ENCODE peak calls at places on chromosomes 13 and 19, in ten cellular contexts. B, H, R, O, N, L, X, M, C and T are unnamed samples.

GRCh38 chr13:91450913-91451312 is 52.5 kb downstream of the GPC5 start:
- DNase-seq in B (no peak), H (no peak), R (no peak), O (no peak), N (no peak), L (no peak), X (no peak), M (no peak), C (no peak), T (no peak)

GRCh38 chr19:51181913-51182419 is 39.9 kb downstream of the SIGLEC7 start:
- DNase-seq in B (no peak), H (no peak), R (no peak), O (no peak), N (no peak), L (no peak), X (peak; percentile 5), M (no peak), C (no peak), T (peak; percentile 72)

GRCh38 chr13:78030351-78030750 is 111.7 kb upstream of the EDNRB start:
- DNase-seq in B (no peak), H (peak; percentile 92), R (no peak), O (no peak), N (no peak), L (no peak), X (no peak), M (no peak), C (no peak), T (no peak)

GRCh38 chr19:11195169-11195568 is 2.2 kb downstream of the KANK2 start:
- DNase-seq in B (no peak), H (no peak), R (no peak), O (no peak), N (no peak), L (no peak), X (no peak), M (no peak), C (no peak), T (no peak)

GRCh38 chr13:42270160-42270856 is 1.6 kb upstream of the AKAP11 start:
- DNase-seq in B (no peak), H (no peak), R (no peak), O (no peak), N (no peak), L (no peak), X (no peak), M (no peak), C (no peak), T (no peak)

GRCh38 chr13:99859178-99860177 is 112.1 kb downstream of the ZIC5 start:
- DNase-seq in B (no peak), H (no peak), R (no peak), O (no peak), N (no peak), L (no peak), X (no peak), M (no peak), C (no peak), T (no peak)

GRCh38 chr13:71485913-71486312 is 381.1 kb downstream of the DACH1 start:
- DNase-seq in B (no peak), H (no peak), R (no peak), O (no peak), N (no peak), L (no peak), X (no peak), M (no peak), C (no peak), T (no peak)

GRCh38 chr13:41107584-41108014 is 25.0 kb downstream of the KBTBD6 start:
- DNase-seq in B (no peak), H (no peak), R (no peak), O (no peak), N (no peak), L (no peak), X (no peak), M (no peak), C (no peak), T (no peak)

GRCh38 chr19:2077398-2077797 is 18.7 kb downstream of the MOB3A start:
- DNase-seq in B (no peak), H (no peak), R (no peak), O (no peak), N (no peak), L (no peak), X (no peak), M (no peak), C (no peak), T (no peak)

GRCh38 chr13:45833663-45834062 is 17.9 kb downstream of the SIAH3 start:
- DNase-seq in B (no peak), H (peak; percentile 68), R (peak; percentile 69), O (no peak), N (no peak), L (no peak), X (peak; percentile 20), M (no peak), C (peak; percentile 93), T (no peak)

GRCh38 chr13:27172495-27172842 is 858 bp upstream of the USP12 start:
- DNase-seq in B (no peak), H (peak; percentile 23), R (no peak), O (no peak), N (no peak), L (no peak), X (no peak), M (no peak), C (peak; percentile 28), T (no peak)

GRCh38 chr13:31094331-31095015 is 67.2 kb downstream of the HSPH1 start:
- DNase-seq in B (no peak), H (no peak), R (no peak), O (no peak), N (no peak), L (no peak), X (no peak), M (no peak), C (no peak), T (peak; percentile 31)